ENCODE peak calls at places on chromosomes 2 and 18, in five cellular contexts. V, T, A, B and S are unnamed samples.
A peak's percentile ranks its signal among the peaks of the same experiment; 100 is the strongest.

GRCh38 chr18:62621546-62621945 is 93.8 kb upstream of the PHLPP1 start:
- DNase-seq in B (no peak), A (no peak), T (no peak), V (no peak), S (peak; percentile 93)

GRCh38 chr2:220394433-220394832 is 767.0 kb downstream of the SLC4A3 start:
- DNase-seq in V (no peak), T (peak; percentile 34), A (no peak), B (no peak), S (no peak)

GRCh38 chr2:232632904-232633412 is 446 bp upstream of the EFHD1 start:
- DNase-seq in B (no peak), A (no peak), V (no peak), T (peak; percentile 16), S (peak; percentile 66)

GRCh38 chr2:233387667-233388528 is 33.6 kb downstream of the DGKD start:
- DNase-seq in B (no peak), T (peak; percentile 53), V (no peak), A (no peak), S (no peak)

GRCh38 chr2:156466739-156467405 is 30.7 kb downstream of the GPD2 start:
- DNase-seq in T (no peak), A (no peak), V (no peak), B (no peak), S (no peak)

GRCh38 chr2:45008296-45009129 is 739 bp downstream of the SIX2 start:
- DNase-seq in T (peak; percentile 15), A (peak; percentile 50), V (no peak), B (no peak), S (no peak)

GRCh38 chr2:27494284-27494943 is 586 bp downstream of the FNDC4 start:
- DNase-seq in A (peak; percentile 43), V (no peak), B (peak; percentile 29), T (peak; percentile 35), S (peak; percentile 47)

GRCh38 chr2:149579972-149580882 is 7.3 kb downstream of the MMADHC start:
- DNase-seq in B (no peak), V (no peak), T (peak; percentile 76), A (no peak), S (no peak)

GRCh38 chr18:5167827-5168226 is 29.2 kb downstream of the AKAIN1 start:
- DNase-seq in A (no peak), B (no peak), T (no peak), V (no peak), S (no peak)
- H3K14ac ChIP-seq in A (no peak overlapping the region), B (no peak overlapping the region), T (no peak overlapping the region), V (no peak overlapping the region), S (no peak overlapping the region)

DNA sequence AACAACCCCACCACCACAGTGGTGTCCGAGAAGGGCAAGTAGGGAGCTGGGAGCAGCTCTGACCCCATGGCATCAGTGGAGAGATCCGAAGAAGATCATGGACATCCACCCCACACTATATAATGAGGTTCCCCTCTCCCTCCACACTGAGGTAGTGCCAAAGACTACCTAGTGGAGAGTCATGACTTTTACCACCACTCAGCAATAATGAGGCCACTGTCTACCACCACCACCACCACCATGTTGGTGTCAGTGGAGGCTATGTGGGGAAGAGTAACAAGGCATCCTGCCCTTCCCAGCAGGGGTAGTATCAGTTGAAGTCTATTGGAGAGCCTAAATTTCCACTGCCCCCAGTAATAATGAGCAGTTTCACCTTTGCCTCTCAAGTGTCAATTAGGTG is 321.7 kb upstream of the ZC3H15 start:
- DNase-seq in A (no peak), B (no peak), T (no peak), V (no peak), S (no peak)
- H2BK12ac ChIP-seq in A (no peak overlapping the region), B (no peak overlapping the region), T (no peak overlapping the region), V (no peak overlapping the region), S (no peak overlapping the region)

GRCh38 chr2:113965644-113966043 is 75.8 kb downstream of the ACTR3 start:
- DNase-seq in T (peak; percentile 50), B (peak; percentile 14), V (no peak), A (peak; percentile 57), S (peak; percentile 59)

GRCh38 chr2:113966832-113967231 is 76.9 kb downstream of the ACTR3 start:
- DNase-seq in A (no peak), V (no peak), T (peak; percentile 52), B (no peak), S (no peak)

GRCh38 chr2:113966171-113966570 is 76.3 kb downstream of the ACTR3 start:
- DNase-seq in B (no peak), V (no peak), T (no peak), A (no peak), S (no peak)

GRCh38 chr2:113965228-113965627 is 75.3 kb downstream of the ACTR3 start:
- DNase-seq in T (no peak), A (no peak), B (no peak), V (no peak), S (no peak)

GRCh38 chr2:113967272-113967671 is 77.4 kb downstream of the ACTR3 start:
- DNase-seq in B (no peak), A (no peak), V (no peak), T (peak; percentile 14), S (no peak)
- H3K9ac ChIP-seq in B (no peak overlapping the region), A (no peak overlapping the region), V (no peak overlapping the region), T (no peak overlapping the region), S (no peak overlapping the region)

DNA sequence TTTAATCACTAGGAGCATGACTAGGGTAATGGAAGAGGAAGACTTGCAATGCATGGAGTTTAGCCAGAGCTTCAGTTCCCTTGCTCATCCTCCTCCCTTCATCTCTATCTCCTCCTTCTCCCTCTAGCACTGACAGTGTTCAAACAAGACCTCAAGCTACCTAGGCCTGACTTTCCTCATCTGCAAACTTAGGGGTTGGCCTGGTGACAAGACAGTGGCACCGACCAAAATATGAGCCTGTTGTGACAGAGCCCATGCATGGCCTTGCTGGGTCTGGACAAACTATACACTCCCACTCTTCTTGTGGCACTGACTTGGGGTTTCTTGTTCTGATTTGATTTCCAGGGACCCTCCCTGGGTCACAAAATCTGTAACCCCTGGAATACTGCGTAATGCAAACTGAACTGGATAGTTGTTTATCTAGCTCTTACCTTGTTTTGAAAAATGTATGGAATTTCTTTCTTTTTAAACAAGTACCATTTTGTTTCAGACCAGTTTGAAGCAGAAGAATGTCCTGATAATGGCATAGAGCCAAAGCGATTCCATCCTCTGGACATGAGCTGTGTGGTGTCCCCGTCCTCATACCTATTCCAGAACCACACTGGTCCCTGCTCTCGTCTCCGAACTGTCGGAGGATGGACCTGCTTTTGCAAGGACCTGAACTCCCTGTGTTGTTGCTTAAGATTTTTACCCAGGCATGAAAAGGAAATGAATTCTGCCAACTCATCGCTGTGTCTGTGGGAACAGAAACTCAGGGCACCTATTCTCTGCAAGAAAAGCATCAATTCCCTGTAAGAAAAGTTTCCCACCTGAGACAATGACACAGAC is 33.4 kb upstream of the PPP4R1 start:
- DNase-seq in V (no peak), B (no peak), T (peak; percentile 33), A (no peak), S (peak; percentile 26)
- H3K14ac ChIP-seq in V (peak overlapping the region; percentile 71), B (no peak overlapping the region), T (no peak overlapping the region), A (no peak overlapping the region), S (peak overlapping the region; percentile 5)

GRCh38 chr2:130827502-130828251 is 9.0 kb upstream of the ARHGEF4 start:
- DNase-seq in T (peak; percentile 9), V (no peak), B (peak; percentile 56), A (no peak), S (peak; percentile 36)

GRCh38 chr2:130828461-130828860 is 8.3 kb upstream of the ARHGEF4 start:
- DNase-seq in B (no peak), A (no peak), T (no peak), V (no peak), S (no peak)

GRCh38 chr2:130826419-130826818 is 10.3 kb upstream of the ARHGEF4 start:
- DNase-seq in T (no peak), V (no peak), B (no peak), A (no peak), S (no peak)

GRCh38 chr2:130825972-130826253 is 10.8 kb upstream of the ARHGEF4 start:
- DNase-seq in A (no peak), B (no peak), V (no peak), T (no peak), S (no peak)

GRCh38 chr2:130826821-130827501 is 9.8 kb upstream of the ARHGEF4 start:
- DNase-seq in V (no peak), T (no peak), A (no peak), B (no peak), S (no peak)
- H2BK12ac ChIP-seq in V (no peak overlapping the region), T (no peak overlapping the region), A (no peak overlapping the region), B (peak overlapping the region; percentile 87), S (no peak overlapping the region)

GRCh38 chr18:54173250-54173649 is 51.2 kb downstream of the MBD2 start:
- DNase-seq in B (no peak), T (no peak), V (no peak), A (no peak), S (no peak)

GRCh38 chr18:54165450-54165849 is 59.0 kb downstream of the MBD2 start:
- DNase-seq in A (no peak), V (no peak), T (no peak), B (no peak), S (no peak)

GRCh38 chr18:54173980-54174611 is 50.4 kb downstream of the MBD2 start:
- DNase-seq in A (no peak), V (no peak), T (no peak), B (no peak), S (no peak)

GRCh38 chr18:54169710-54170403 is 54.6 kb downstream of the MBD2 start:
- DNase-seq in V (no peak), A (no peak), B (no peak), T (no peak), S (no peak)
- H3K9ac ChIP-seq in V (no peak overlapping the region), A (no peak overlapping the region), B (no peak overlapping the region), T (no peak overlapping the region), S (no peak overlapping the region)

DNA sequence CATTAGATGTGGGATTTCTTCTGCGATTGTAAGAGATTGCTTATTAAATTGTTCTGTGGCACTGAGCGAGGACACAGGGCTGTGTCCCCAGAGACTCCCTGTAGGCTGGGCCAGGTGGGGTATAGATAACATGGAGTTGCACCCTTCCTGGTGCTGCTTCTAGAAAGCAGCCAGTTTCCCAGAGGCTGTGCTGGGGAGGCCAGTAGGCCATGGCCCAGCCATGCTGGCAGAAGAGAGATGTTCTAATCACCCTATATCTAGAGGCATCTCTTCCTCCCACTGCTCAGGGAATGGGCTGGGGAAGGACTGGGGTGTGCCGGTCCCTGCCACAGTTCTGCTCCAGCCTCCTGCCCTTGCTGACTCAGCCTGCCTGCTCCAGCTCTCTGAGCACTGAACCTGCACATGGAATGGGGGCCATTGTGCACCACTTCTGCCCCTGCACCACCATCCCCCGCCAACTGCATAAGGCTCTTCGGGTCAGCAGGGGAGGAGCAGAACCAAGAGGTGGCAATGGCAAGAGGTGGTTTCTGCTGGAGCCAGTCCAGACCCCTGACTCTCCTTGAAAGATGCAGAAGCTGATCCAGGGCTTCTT is 66.8 kb downstream of the HS1BP3 start:
- DNase-seq in B (no peak), V (no peak), A (peak; percentile 51), T (no peak), S (no peak)
- H3K14ac ChIP-seq in B (peak overlapping the region; percentile 28), V (no peak overlapping the region), A (peak overlapping the region; percentile 69), T (no peak overlapping the region), S (peak overlapping the region; percentile 97)

GRCh38 chr2:111689174-111689573 is 194.8 kb downstream of the ANAPC1 start:
- DNase-seq in T (no peak), B (no peak), V (no peak), A (no peak), S (no peak)
- H2BK12ac ChIP-seq in T (no peak overlapping the region), B (no peak overlapping the region), V (no peak overlapping the region), A (no peak overlapping the region), S (no peak overlapping the region)